ENCODE peak calls at places on chromosomes 12 and 14, in four cellular contexts. Q, K, V and C are unnamed samples.

GRCh38 chr14:38950676-38951075 is 152.4 kb downstream of the SEC23A start:
- DNase-seq in K (no peak), Q (peak), V (no peak), C (no peak)

GRCh38 chr12:83573676-83574075 is 887.0 kb downstream of the TMTC2 start:
- DNase-seq in K (peak), V (no peak), Q (no peak), C (peak)

GRCh38 chr12:76013603-76014002 is 18.0 kb downstream of the PHLDA1 start:
- DNase-seq in Q (no peak), K (no peak), V (no peak), C (no peak)

GRCh38 chr12:69688496-69689427 is 10.3 kb downstream of the BEST3 start:
- DNase-seq in K (peak), Q (peak), V (peak), C (peak)

GRCh38 chr12:76024942-76025600 is 6.5 kb downstream of the PHLDA1 start:
- DNase-seq in V (no peak), K (peak), Q (peak), C (no peak)

GRCh38 chr12:75489613-75490210 is 9.2 kb downstream of the GLIPR1 start:
- DNase-seq in K (peak), V (no peak), Q (no peak), C (no peak)

GRCh38 chr12:78185651-78186050 is 355.0 kb downstream of the NAV3 start:
- DNase-seq in K (no peak), V (no peak), Q (no peak), C (no peak)

GRCh38 chr12:96890331-96890730 is 16.7 kb upstream of the NEDD1 start:
- DNase-seq in V (no peak), K (no peak), Q (no peak), C (no peak)

GRCh38 chr12:109720856-109721189 is 7.2 kb downstream of the FAM222A start:
- DNase-seq in V (no peak), K (no peak), Q (no peak), C (no peak)

GRCh38 chr14:30966415-30967363 is 58.8 kb upstream of the AP4S1 start:
- DNase-seq in Q (no peak), K (no peak), V (no peak), C (no peak)

GRCh38 chr14:95374262-95374997 is 54.7 kb upstream of the CLMN start:
- DNase-seq in Q (no peak), K (no peak), V (no peak), C (no peak)

GRCh38 chr14:35366048-35366428 is 38.5 kb downstream of the NFKBIA start:
- DNase-seq in Q (no peak), K (peak), V (peak), C (no peak)

GRCh38 chr12:126811401-126811800 is 1455.6 kb upstream of the TMEM132C start:
- DNase-seq in K (no peak), V (no peak), Q (peak), C (no peak)

GRCh38 chr12:15830538-15830937 is 41.4 kb upstream of the EPS8 start:
- DNase-seq in Q (no peak), K (peak), V (no peak), C (no peak)

GRCh38 chr14:92362781-92363235 is 39.8 kb downstream of the SLC24A4 start:
- DNase-seq in K (peak), V (peak), Q (peak), C (peak)

GRCh38 chr14:57686317-57686716 is 179.6 kb downstream of the SLC35F4 start:
- DNase-seq in Q (no peak), V (no peak), K (no peak), C (no peak)

GRCh38 chr14:59358105-59358504 is 107.1 kb downstream of the GPR135 start:
- DNase-seq in V (no peak), Q (no peak), K (peak), C (peak)

GRCh38 chr14:61653507-61653906 is 41.8 kb upstream of the HIF1A start:
- DNase-seq in Q (no peak), K (peak), V (peak), C (no peak)

GRCh38 chr12:108630481-108631207 is 3.0 kb downstream of the SELPLG start:
- DNase-seq in Q (no peak), V (no peak), K (peak), C (peak)

GRCh38 chr12:9340422-9341259 is 132.4 kb upstream of the PZP start:
- DNase-seq in V (no peak), K (peak), Q (peak), C (no peak)

GRCh38 chr12:14874882-14875281 is 10.8 kb downstream of the MGP start:
- DNase-seq in Q (no peak), K (peak), V (no peak), C (no peak)

GRCh38 chr12:96907681-96908163 is 665 bp downstream of the NEDD1 start:
- DNase-seq in Q (peak), K (peak), V (no peak), C (no peak)

GRCh38 chr12:109994262-109995175 is 1.6 kb downstream of the GIT2 start:
- DNase-seq in Q (peak), V (no peak), K (no peak), C (no peak)

GRCh38 chr14:71620401-71620800 is 311.8 kb upstream of the RGS6 start:
- DNase-seq in Q (no peak), K (peak), V (no peak), C (no peak)

GRCh38 chr14:64663174-64663573 is 41.0 kb upstream of the PLEKHG3 start:
- DNase-seq in K (no peak), Q (no peak), V (no peak), C (no peak)

GRCh38 chr14:51574009-51574408 is 77.7 kb upstream of the FRMD6 start:
- DNase-seq in Q (no peak), K (peak), V (no peak), C (no peak)

GRCh38 chr12:117361312-117361670 is at the start of gene NOS1:
- DNase-seq in K (no peak), V (no peak), Q (peak), C (no peak)

GRCh38 chr12:90023207-90023870 is 314.7 kb upstream of the ATP2B1 start:
- DNase-seq in K (no peak), V (no peak), Q (no peak), C (no peak)

GRCh38 chr14:70239802-70240201 is 51.1 kb upstream of the SLC8A3 start:
- DNase-seq in K (no peak), V (no peak), Q (no peak), C (no peak)

GRCh38 chr12:63930971-63931370 is 86.5 kb downstream of the SRGAP1 start:
- DNase-seq in V (no peak), Q (no peak), K (peak), C (peak)

GRCh38 chr14:36647417-36647826 is 14.2 kb upstream of the PAX9 start:
- DNase-seq in V (no peak), Q (no peak), K (no peak), C (no peak)
- H3K4me3 ChIP-seq in V (no peak), Q (peak), K (no peak), C (peak)

GRCh38 chr12:66418908-66419307 is 116.6 kb downstream of the HELB start:
- DNase-seq in K (no peak), Q (no peak), V (no peak), C (no peak)
- TF ChIP-seq CTCF in K (no peak), Q (no peak), V (no peak), C (no peak)

DNA sequence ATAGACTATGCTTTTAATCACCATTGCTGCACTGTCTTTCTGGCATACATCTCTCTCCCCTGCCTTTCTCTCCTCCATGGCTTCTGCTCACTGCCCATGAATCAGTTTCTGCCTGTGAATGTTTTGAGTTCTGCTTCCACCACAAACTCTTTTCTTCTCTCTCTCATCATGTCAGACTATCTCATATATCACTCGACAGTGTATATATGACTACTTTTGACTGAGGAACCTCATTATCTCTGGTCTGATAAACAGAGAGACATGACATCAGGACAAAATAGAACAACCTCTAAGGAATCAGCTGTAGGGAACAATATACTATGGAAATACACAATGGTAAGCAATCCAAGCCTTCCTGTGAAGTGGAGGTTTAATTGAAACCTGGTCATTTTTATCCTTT is 177.9 kb downstream of the FOXA1 start:
- DNase-seq in V (no peak), Q (no peak), K (no peak), C (no peak)
- H3K4me3 ChIP-seq in V (no peak), Q (no peak), K (no peak), C (no peak)

DNA sequence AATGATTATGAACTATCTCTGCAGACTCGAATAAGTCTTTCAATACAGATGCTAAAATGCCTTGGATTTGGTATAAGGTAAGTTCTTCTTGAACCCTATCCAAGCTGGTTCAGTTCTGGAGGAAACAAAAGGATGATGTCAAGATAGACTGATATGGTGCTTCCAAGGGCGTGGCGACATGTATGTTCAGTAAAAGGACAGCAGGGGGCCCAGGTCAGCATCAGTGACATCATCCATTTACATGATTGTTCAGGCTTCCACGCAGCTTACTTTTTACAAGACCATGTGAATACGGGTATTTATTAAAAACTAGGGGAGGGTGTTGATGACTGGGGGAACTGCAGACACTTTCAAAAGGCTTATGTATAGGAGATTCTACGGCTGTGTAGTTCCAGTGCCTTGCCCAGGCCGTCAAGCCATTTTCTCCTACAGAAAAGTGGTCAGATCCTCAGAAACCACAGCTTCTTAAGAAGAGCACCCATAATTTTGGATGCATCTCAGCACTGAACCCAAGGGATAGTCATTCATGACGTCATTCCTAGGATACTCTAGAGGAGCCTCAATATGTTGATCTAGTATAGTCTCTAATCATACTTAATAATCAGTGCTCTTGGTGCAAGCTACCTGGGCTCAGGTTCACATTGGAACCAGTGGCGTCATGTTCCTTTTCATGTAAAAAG is 527.7 kb downstream of the FUT8 start:
- DNase-seq in Q (peak), V (no peak), K (no peak), C (no peak)
- TF ChIP-seq CTCF in Q (no peak), V (no peak), K (no peak), C (no peak)